ENCODE peak calls at places on chromosomes 13 and 19, in ten cellular contexts. Y is lower lobe of right lung; T is CD8-positive, alpha-beta T cell; U is cardiac muscle cell; O is esophagus squamous epithelium; R is psoas muscle; W is endodermal cell; Q is tibial artery; G is MM.1S; M is pancreas. B is an unnamed sample. For H3K4me1, the result is how much of the 10 kb centered on the place peaks cover.

GRCh38 chr19:49533551-49534488 is 6.0 kb downstream of the RCN3 start:
- DNase-seq in T (peak), O (peak), Q (peak), Y (peak), M (peak), U (peak), R (peak), W (peak), G (peak), B (peak)

GRCh38 chr19:2923510-2923909 is 21.3 kb downstream of the ZNF77 start:
- DNase-seq in G (no peak), M (peak), O (no peak), T (no peak), U (no peak), Q (no peak), R (no peak), Y (no peak), W (no peak), B (no peak)

GRCh38 chr13:37097008-37097579 is 8.4 kb downstream of the CSNK1A1L start:
- DNase-seq in Y (no peak), W (no peak), R (no peak), U (no peak), Q (no peak), T (no peak), G (no peak), O (no peak), M (no peak), B (no peak)

GRCh38 chr13:43364210-43365041 is 341.0 kb downstream of the DNAJC15 start:
- DNase-seq in T (no peak), R (peak), O (no peak), Y (no peak), Q (no peak), W (no peak), U (no peak), G (no peak), M (no peak), B (peak)

GRCh38 chr19:54478677-54479266 is 5.7 kb upstream of the CDC42EP5 start:
- DNase-seq in M (no peak), Y (no peak), R (no peak), U (peak), Q (no peak), O (no peak), W (peak), G (peak), T (no peak), B (no peak)

GRCh38 chr19:31781542-31781941 is 432.3 kb upstream of the TSHZ3 start:
- DNase-seq in G (no peak), R (no peak), W (no peak), O (no peak), Q (no peak), Y (no peak), U (no peak), M (no peak), T (no peak), B (no peak)

GRCh38 chr13:96925466-96925865 is 68.8 kb downstream of the OXGR1 start:
- DNase-seq in Q (no peak), O (no peak), W (no peak), G (no peak), Y (no peak), T (no peak), R (no peak), U (no peak), M (no peak), B (no peak)

GRCh38 chr13:84648069-84648640 is 765.9 kb upstream of the SLITRK1 start:
- DNase-seq in Y (no peak), M (no peak), R (no peak), U (no peak), G (no peak), T (no peak), W (no peak), Q (no peak), O (no peak), B (no peak)

GRCh38 chr13:19062019-19062646 is 119.5 kb downstream of the TUBA3C start:
- DNase-seq in Q (no peak), O (no peak), R (no peak), U (no peak), T (no peak), Y (no peak), W (no peak), M (no peak), G (no peak), B (no peak)

GRCh38 chr19:42038675-42039074 is 31.3 kb downstream of the GRIK5 start:
- DNase-seq in U (no peak), W (no peak), G (no peak), R (no peak), O (no peak), M (no peak), T (no peak), Q (no peak), Y (no peak), B (peak)

GRCh38 chr13:52130641-52131040 is 1.8 kb upstream of the NEK5 start:
- DNase-seq in U (no peak), Q (no peak), W (no peak), O (no peak), G (no peak), T (no peak), R (no peak), Y (no peak), M (no peak), B (no peak)

GRCh38 chr19:16569609-16570320 is 2.5 kb downstream of the SLC35E1 start:
- DNase-seq in M (peak), R (no peak), O (no peak), Y (peak), G (no peak), Q (no peak), T (no peak), W (no peak), U (no peak), B (no peak)

GRCh38 chr19:36771275-36772231 is 1.1 kb downstream of the ZNF850 start:
- DNase-seq in U (peak), W (peak), M (peak), T (no peak), O (no peak), G (no peak), Q (peak), R (peak), Y (peak), B (peak)

GRCh38 chr13:67229438-67230242 is 496 bp downstream of the PCDH9 start:
- DNase-seq in O (no peak), M (no peak), U (peak), Q (no peak), G (peak), W (peak), Y (no peak), R (no peak), T (no peak), B (no peak)

GRCh38 chr19:7460562-7460966 is 28.3 kb downstream of the PEX11G start:
- DNase-seq in T (no peak), M (no peak), G (no peak), R (no peak), Q (no peak), O (no peak), U (no peak), Y (no peak), W (no peak), B (no peak)

GRCh38 chr19:2867025-2867991 is at the start of gene ZNF556:
- DNase-seq in W (peak), M (peak), T (no peak), U (no peak), Q (no peak), O (no peak), G (peak), Y (no peak), R (peak), B (peak)

GRCh38 chr13:98332222-98332621 is 155.2 kb upstream of the RNF113B start:
- DNase-seq in R (no peak), G (no peak), T (no peak), W (peak), Y (no peak), O (no peak), Q (no peak), U (no peak), M (no peak), B (no peak)

GRCh38 chr13:37386276-37386675 is 212.3 kb downstream of the POSTN start:
- DNase-seq in M (no peak), T (no peak), W (no peak), Y (no peak), O (no peak), G (no peak), U (no peak), R (no peak), Q (no peak), B (no peak)

GRCh38 chr19:14890616-14891379 is 4.9 kb upstream of the OR7A17 start:
- DNase-seq in Y (no peak), M (no peak), T (no peak), Q (no peak), O (no peak), U (no peak), W (no peak), R (no peak), G (no peak), B (peak)

GRCh38 chr13:44969858-44970484 is 19.3 kb downstream of the NUFIP1 start:
- DNase-seq in Y (no peak), R (no peak), Q (no peak), O (no peak), U (peak), W (no peak), G (peak), M (no peak), T (no peak), B (no peak)

GRCh38 chr19:47404334-47405196 is 14.8 kb downstream of the MEIS3 start:
- DNase-seq in G (no peak), U (no peak), W (no peak), R (no peak), O (no peak), Y (no peak), T (no peak), Q (no peak), M (no peak), B (no peak)

GRCh38 chr13:97600438-97601080 is 166.6 kb downstream of the RAP2A start:
- DNase-seq in Y (no peak), O (no peak), U (no peak), Q (no peak), R (no peak), G (no peak), T (no peak), M (no peak), W (no peak), B (no peak)

GRCh38 chr13:73340069-73340468 is 281.3 kb downstream of the KLF5 start:
- DNase-seq in O (no peak), U (no peak), M (no peak), W (no peak), R (no peak), Y (no peak), G (no peak), Q (no peak), T (no peak), B (no peak)

GRCh38 chr13:98223741-98224140 is 46.7 kb upstream of the RNF113B start:
- DNase-seq in W (no peak), Y (no peak), Q (no peak), U (no peak), M (no peak), T (no peak), R (no peak), O (no peak), G (no peak), B (no peak)

GRCh38 chr13:76929320-76929719 is 19.0 kb upstream of the ACOD1 start:
- DNase-seq in Q (no peak), U (no peak), W (no peak), M (no peak), R (no peak), T (no peak), O (no peak), G (no peak), Y (no peak), B (no peak)

GRCh38 chr13:107808388-107808787 is 406.9 kb downstream of the LIG4 start:
- DNase-seq in Y (no peak), R (no peak), W (no peak), O (no peak), U (no peak), Q (no peak), M (no peak), G (no peak), T (no peak), B (no peak)

GRCh38 chr19:53183146-53183545 is 10.0 kb downstream of the ZNF665 start:
- DNase-seq in O (no peak), Y (no peak), T (no peak), M (no peak), G (no peak), U (no peak), Q (no peak), R (no peak), W (no peak), B (no peak)

GRCh38 chr13:32940601-32941000 is 75.6 kb upstream of the KL start:
- DNase-seq in T (no peak), Y (no peak), O (no peak), G (no peak), M (no peak), W (no peak), U (peak), R (no peak), Q (no peak), B (peak)

GRCh38 chr19:17721821-17722220 is 2.5 kb downstream of the MAP1S start:
- DNase-seq in U (no peak), Y (peak), M (no peak), Q (no peak), R (no peak), W (no peak), O (no peak), G (no peak), T (no peak), B (peak)

GRCh38 chr19:18091217-18091608 is 4.5 kb upstream of the IL12RB1 start:
- DNase-seq in G (no peak), Q (peak), R (peak), W (no peak), Y (peak), U (no peak), T (peak), O (no peak), M (no peak), B (peak)

GRCh38 chr19:38316477-38317067 is 825 bp upstream of the YIF1B start:
- DNase-seq in U (no peak), T (no peak), Q (no peak), G (no peak), M (no peak), W (no peak), O (no peak), R (no peak), Y (no peak), B (peak)
- H3K4me1 ChIP-seq in U (under half), T (under half), Q (under half), G (under half), M (under half), W (under half), O (half or more), R (under half), Y (half or more), B (under half)

DNA sequence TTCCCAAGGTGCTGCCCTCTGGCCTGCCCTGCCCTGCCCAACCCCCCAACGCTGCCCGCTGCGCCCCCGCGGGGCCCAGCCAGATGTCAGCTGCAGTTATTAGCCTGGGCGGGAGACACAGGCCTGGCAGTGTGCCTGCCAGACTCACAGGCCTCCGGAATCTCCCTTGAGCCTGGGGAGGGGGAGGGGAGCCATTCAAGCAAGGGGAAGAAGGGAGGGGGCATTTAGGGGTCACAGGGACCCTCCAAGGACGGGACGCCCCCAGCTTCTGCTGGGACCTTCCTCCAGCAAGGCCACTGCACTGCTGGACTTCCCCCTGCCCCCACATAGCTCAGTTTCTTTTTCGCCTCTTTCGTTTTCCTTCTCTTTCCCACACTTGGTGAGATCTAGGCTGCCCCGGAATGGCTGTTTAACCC is 2.6 kb upstream of the JUNB start:
- DNase-seq in T (no peak), G (peak), Q (peak), M (peak), U (peak), R (peak), W (peak), O (no peak), Y (peak), B (peak)
- H3K4me1 ChIP-seq in T (under half), G (under half), Q (under half), M (under half), U (under half), R (under half), W (under half), O (half or more), Y (half or more), B (under half)

GRCh38 chr19:4065430-4066175 is 1.1 kb downstream of the ZBTB7A start:
- DNase-seq in M (peak), Q (peak), U (peak), G (peak), T (peak), R (peak), W (peak), O (peak), Y (peak), B (peak)
- H3K4me1 ChIP-seq in M (under half), Q (under half), U (under half), G (under half), T (half or more), R (under half), W (under half), O (half or more), Y (half or more), B (under half)

GRCh38 chr13:110361365-110361911 is 54.4 kb downstream of the COL4A2 start:
- DNase-seq in U (peak), R (peak), G (no peak), Y (no peak), W (no peak), Q (peak), M (no peak), O (no peak), T (no peak), B (peak)

GRCh38 chr13:110359840-110360301 is 52.8 kb downstream of the COL4A2 start:
- DNase-seq in R (no peak), M (no peak), Y (no peak), G (no peak), Q (no peak), O (no peak), T (no peak), U (peak), W (peak), B (no peak)

GRCh38 chr13:110356362-110356761 is 49.3 kb downstream of the COL4A2 start:
- DNase-seq in T (no peak), Q (peak), G (no peak), Y (no peak), R (peak), M (no peak), W (no peak), O (no peak), U (no peak), B (no peak)

GRCh38 chr13:110360598-110360997 is 53.5 kb downstream of the COL4A2 start:
- DNase-seq in W (no peak), R (no peak), G (no peak), Q (no peak), T (no peak), O (no peak), M (no peak), U (no peak), Y (no peak), B (peak)

DNA sequence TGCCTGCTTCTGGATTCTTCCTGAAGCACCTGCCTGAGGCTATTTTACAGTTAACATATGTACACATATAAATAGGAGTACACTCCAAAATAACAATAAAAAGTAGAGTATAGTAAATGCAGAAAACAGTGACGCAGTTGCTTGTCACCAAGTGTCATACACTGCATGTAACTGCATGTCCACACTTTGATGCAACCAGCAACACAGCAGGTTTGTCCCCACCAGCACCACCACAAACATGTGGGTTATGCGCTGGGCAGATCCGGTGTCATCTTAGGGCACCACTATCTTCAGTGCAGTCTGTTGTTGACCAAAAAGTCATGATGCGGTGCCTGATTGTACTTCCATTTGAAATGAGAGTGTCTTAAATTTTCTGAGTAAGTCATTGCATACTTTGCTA is 51.3 kb downstream of the COL4A2 start:
- DNase-seq in O (no peak), T (no peak), Y (no peak), Q (no peak), U (no peak), G (no peak), R (no peak), M (no peak), W (peak), B (no peak)
- H3K4me1 ChIP-seq in O (under half), T (under half), Y (under half), Q (under half), U (under half), G (under half), R (under half), M (under half), W (under half), B (under half)

DNA sequence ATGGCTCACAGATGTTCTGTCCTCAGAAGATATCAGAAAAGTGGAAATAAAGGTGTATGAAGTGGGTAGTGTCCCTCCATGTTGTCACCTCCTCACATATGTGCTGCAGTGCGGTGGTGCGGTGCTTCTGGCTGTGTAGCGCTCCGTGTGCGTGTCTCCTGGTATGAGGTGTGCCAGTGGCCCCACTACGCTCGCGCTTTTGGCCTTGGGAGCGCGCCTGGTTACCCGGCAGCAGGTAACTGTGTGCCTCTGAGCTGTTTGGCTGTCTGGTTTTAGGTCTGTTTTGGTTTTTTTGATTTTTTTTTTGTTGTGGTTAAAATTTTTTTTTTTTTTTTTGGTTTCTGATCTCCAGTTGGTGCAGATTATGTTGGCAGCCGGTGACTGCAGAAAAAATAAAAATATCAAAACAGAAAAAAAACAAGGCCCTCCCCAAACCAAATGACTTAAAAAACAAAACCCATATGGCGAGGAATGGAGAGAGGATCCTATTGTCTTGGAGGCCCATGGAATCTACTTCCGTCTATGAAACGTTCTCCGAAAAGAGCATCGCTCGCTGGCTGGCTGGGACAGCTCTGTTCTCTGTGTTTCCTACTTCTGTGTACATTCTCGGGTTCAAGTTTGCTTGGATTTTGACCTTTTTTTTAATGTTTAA is 7.9 kb downstream of the HNRNPL start:
- DNase-seq in M (no peak), Y (no peak), U (no peak), O (no peak), W (no peak), Q (no peak), T (no peak), R (peak), G (no peak), B (no peak)
- H3K4me1 ChIP-seq in M (under half), Y (under half), U (under half), O (half or more), W (under half), Q (under half), T (half or more), R (half or more), G (under half), B (under half)

DNA sequence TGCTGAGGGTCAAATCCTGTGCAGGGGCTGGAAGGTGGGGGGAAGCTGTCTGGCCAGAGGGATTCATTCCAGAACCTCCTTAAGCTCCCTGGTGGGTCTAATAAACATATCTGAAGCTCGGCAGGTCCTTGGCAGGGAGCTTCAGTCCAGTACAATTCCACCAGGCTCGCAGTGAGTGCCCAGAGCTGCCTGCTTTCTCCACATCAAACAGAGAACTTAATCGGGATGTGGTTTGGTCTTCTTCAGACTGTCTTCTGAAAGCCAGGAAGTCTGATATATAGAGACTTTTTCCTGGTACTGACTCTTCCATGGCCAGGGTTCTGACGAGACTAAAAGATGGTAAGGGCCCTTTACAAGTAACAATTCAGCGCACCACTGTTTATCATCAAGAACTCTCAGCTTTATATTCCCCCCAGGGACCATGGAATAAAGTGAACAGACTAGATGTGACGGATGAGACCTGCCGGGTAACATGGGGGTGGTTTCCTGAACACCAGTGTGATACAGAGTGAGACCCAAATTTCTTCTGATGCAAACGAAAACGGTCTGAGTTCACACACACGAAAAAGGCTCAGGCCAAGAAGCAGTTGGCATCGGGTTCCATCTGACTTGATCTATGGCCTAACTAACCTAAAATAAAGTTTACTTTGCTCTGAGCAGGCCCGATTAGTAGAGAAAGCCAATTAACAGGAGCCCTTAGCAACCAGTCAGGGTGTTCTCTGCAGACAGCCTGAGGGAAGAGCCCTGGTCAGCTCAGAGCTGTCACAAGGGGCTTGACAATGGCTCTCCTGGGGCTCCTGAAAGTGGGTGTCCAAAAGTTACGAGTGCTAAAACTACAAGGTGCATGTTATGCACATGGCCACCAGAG is 29.0 kb downstream of the RANBP3 start:
- DNase-seq in U (no peak), T (no peak), Q (no peak), Y (no peak), W (no peak), O (no peak), G (no peak), M (no peak), R (no peak), B (peak)
- H3K4me1 ChIP-seq in U (under half), T (half or more), Q (under half), Y (half or more), W (under half), O (half or more), G (half or more), M (under half), R (under half), B (under half)

GRCh38 chr13:112105884-112106283 is 38.9 kb downstream of the SOX1 start:
- DNase-seq in U (peak), R (no peak), G (no peak), T (no peak), W (peak), M (no peak), O (no peak), Y (no peak), Q (no peak), B (no peak)
- H3K4me1 ChIP-seq in U (under half), R (under half), G (under half), T (under half), W (under half), M (under half), O (under half), Y (under half), Q (under half), B (under half)

GRCh38 chr19:4016903-4017638 is 9.5 kb downstream of the PIAS4 start:
- DNase-seq in O (no peak), U (no peak), T (no peak), W (no peak), G (no peak), M (no peak), R (no peak), Y (no peak), Q (peak), B (no peak)
- H3K4me1 ChIP-seq in O (half or more), U (under half), T (under half), W (under half), G (under half), M (under half), R (under half), Y (under half), Q (under half), B (under half)